ENCODE peak calls at places on chromosome 9, in nine cellular contexts. F is aorta, D is spleen, A is fibroblast of mammary gland, B is AG09309, Y is fibroblast of lung, N is IMR-90, S is foreskin fibroblast, U is dorsolateral prefrontal cortex. Q is an unnamed sample.

GRCh38 chr9:734831-735511 is 106.5 kb upstream of the DMRT1 start:
- DNase-seq in U (peak), S (peak), Y (peak), B (peak), F (peak), D (no peak), N (peak), A (peak), Q (no peak)

GRCh38 chr9:136882109-136882946 is 4.0 kb upstream of the TRAF2 start:
- DNase-seq in A (peak), S (peak), U (no peak), F (peak), Y (peak), B (peak), N (peak), D (peak), Q (peak)

GRCh38 chr9:29861803-29862202 is 2288.5 kb upstream of the C9orf72 start:
- DNase-seq in D (no peak), U (no peak), N (no peak), Y (no peak), S (no peak), A (no peak), B (no peak), F (no peak), Q (no peak)

GRCh38 chr9:134222018-134222573 is 57.7 kb upstream of the RNU6ATAC start:
- DNase-seq in U (no peak), N (no peak), B (no peak), F (peak), D (peak), Y (no peak), A (no peak), S (no peak), Q (no peak)

GRCh38 chr9:87324613-87325194 is 173.0 kb upstream of the DAPK1 start:
- DNase-seq in S (peak), F (no peak), B (no peak), N (peak), U (no peak), D (no peak), Y (peak), A (peak), Q (peak)

GRCh38 chr9:37705787-37706186 is 47.8 kb upstream of the TRMT10B start:
- DNase-seq in Y (no peak), S (no peak), A (no peak), U (no peak), B (no peak), F (no peak), D (no peak), N (no peak), Q (no peak)

GRCh38 chr9:135565636-135566035 is 4.1 kb downstream of the PAEP start:
- DNase-seq in N (no peak), A (no peak), S (no peak), F (peak), B (no peak), Y (no peak), D (no peak), U (peak), Q (no peak)

GRCh38 chr9:91727316-91727861 is 222.6 kb downstream of the ROR2 start:
- DNase-seq in Y (peak), N (peak), F (no peak), B (no peak), S (peak), D (no peak), A (peak), U (no peak), Q (peak)

GRCh38 chr9:1726993-1727759 is 288.0 kb upstream of the SMARCA2 start:
- DNase-seq in B (no peak), N (no peak), Y (no peak), D (no peak), A (no peak), F (no peak), U (no peak), S (no peak), Q (peak)

GRCh38 chr9:116087246-116087645 is 66.3 kb upstream of the PAPPA start:
- DNase-seq in U (no peak), F (no peak), S (peak), Y (peak), A (peak), B (no peak), N (peak), D (no peak), Q (peak)

GRCh38 chr9:137240321-137240840 is 706 bp upstream of the TUBB4B start:
- DNase-seq in B (no peak), D (no peak), F (peak), S (peak), U (peak), N (peak), A (peak), Y (peak), Q (peak)

GRCh38 chr9:42388146-42388690 is 204.8 kb downstream of the SPATA31A6 start:
- DNase-seq in D (no peak), F (no peak), U (no peak), Y (no peak), A (peak), B (no peak), S (no peak), N (no peak), Q (peak)

GRCh38 chr9:80885894-80886293 is 803.5 kb downstream of the TLE1 start:
- DNase-seq in B (no peak), A (peak), F (no peak), D (no peak), Y (no peak), N (no peak), S (no peak), U (peak), Q (peak)

GRCh38 chr9:13598738-13599137 is 319.2 kb upstream of the MPDZ start:
- DNase-seq in F (no peak), S (no peak), Y (peak), N (no peak), D (no peak), U (no peak), A (no peak), B (no peak), Q (no peak)

GRCh38 chr9:96173640-96174039 is 128.3 kb downstream of the HSD17B3 start:
- DNase-seq in F (no peak), U (no peak), D (no peak), B (no peak), A (no peak), S (no peak), Y (no peak), N (no peak), Q (no peak)

GRCh38 chr9:131697097-131697496 is 42.8 kb downstream of the RAPGEF1 start:
- DNase-seq in F (no peak), D (no peak), B (no peak), N (peak), U (no peak), A (peak), S (no peak), Y (peak), Q (no peak)

GRCh38 chr9:13688990-13689600 is 409.6 kb upstream of the MPDZ start:
- DNase-seq in U (no peak), F (no peak), A (peak), Y (peak), N (no peak), D (no peak), B (no peak), S (no peak), Q (no peak)

GRCh38 chr9:97749928-97750327 is 52.8 kb upstream of the XPA start:
- DNase-seq in F (no peak), D (no peak), A (no peak), B (no peak), N (no peak), Y (no peak), U (no peak), S (no peak), Q (no peak)

GRCh38 chr9:3855601-3856328 is 330.0 kb upstream of the RFX3 start:
- DNase-seq in N (no peak), S (no peak), B (no peak), U (no peak), D (no peak), Y (peak), A (no peak), F (no peak), Q (no peak)

GRCh38 chr9:70081120-70081495 is 37.5 kb downstream of the MAMDC2 start:
- DNase-seq in N (peak), D (no peak), B (no peak), A (peak), Y (peak), F (no peak), U (no peak), S (peak), Q (peak)

GRCh38 chr9:99582768-99583167 is 238.9 kb upstream of the NR4A3 start:
- DNase-seq in U (no peak), B (no peak), A (no peak), D (no peak), Y (no peak), N (no peak), F (no peak), S (no peak), Q (no peak)

GRCh38 chr9:86563350-86563749 is 209.1 kb upstream of the TUT7 start:
- DNase-seq in U (no peak), D (no peak), N (peak), S (peak), A (peak), F (no peak), B (peak), Y (peak), Q (no peak)

GRCh38 chr9:136337416-136338395 is 10.4 kb downstream of the GPSM1 start:
- DNase-seq in U (no peak), Y (no peak), D (no peak), B (no peak), A (no peak), N (no peak), F (no peak), S (no peak), Q (no peak)

GRCh38 chr9:91837982-91838731 is 111.9 kb downstream of the ROR2 start:
- DNase-seq in N (peak), A (peak), B (no peak), F (peak), D (peak), S (no peak), Y (peak), U (no peak), Q (no peak)

GRCh38 chr9:91489391-91489899 is 65.8 kb upstream of the NFIL3 start:
- DNase-seq in S (no peak), Y (peak), F (no peak), D (no peak), N (peak), A (peak), B (peak), U (no peak), Q (no peak)

GRCh38 chr9:110828148-110828730 is 159.6 kb downstream of the MUSK start:
- DNase-seq in D (no peak), U (no peak), A (peak), S (peak), Y (peak), N (peak), B (peak), F (no peak), Q (no peak)

GRCh38 chr9:133341369-133342082 is 5.5 kb upstream of the SURF6 start:
- DNase-seq in N (no peak), D (peak), B (no peak), A (no peak), S (no peak), Y (no peak), U (no peak), F (no peak), Q (peak)

GRCh38 chr9:95585824-95586223 is 69.1 kb upstream of the PTCH1 start:
- DNase-seq in N (no peak), D (no peak), U (no peak), Y (no peak), B (no peak), A (no peak), F (no peak), S (no peak), Q (peak)

GRCh38 chr9:108045851-108046250 is 556.3 kb upstream of the KLF4 start:
- DNase-seq in A (no peak), B (no peak), D (no peak), Y (no peak), S (no peak), U (no peak), F (no peak), N (no peak), Q (no peak)

GRCh38 chr9:13948037-13948436 is 365.9 kb downstream of the NFIB start:
- DNase-seq in A (no peak), Y (peak), F (no peak), U (no peak), B (no peak), D (no peak), S (no peak), N (no peak), Q (no peak)

GRCh38 chr9:14313951-14314423 is at the start of gene NFIB:
- DNase-seq in D (peak), Y (peak), B (no peak), N (peak), F (peak), S (peak), U (peak), A (peak), Q (no peak)

GRCh38 chr9:1400983-1401382 is 350.8 kb downstream of the DMRT2 start:
- DNase-seq in S (no peak), U (peak), F (no peak), N (no peak), A (no peak), Y (no peak), B (no peak), D (no peak), Q (peak)

GRCh38 chr9:120413121-120414048 is 166.6 kb downstream of the CDK5RAP2 start:
- DNase-seq in A (no peak), B (no peak), U (no peak), N (no peak), F (no peak), S (no peak), D (no peak), Y (no peak), Q (no peak)

GRCh38 chr9:97572196-97572891 is 60.8 kb downstream of the TSTD2 start:
- DNase-seq in Y (no peak), U (no peak), N (no peak), A (no peak), S (no peak), B (no peak), F (no peak), D (no peak), Q (no peak)

GRCh38 chr9:91991621-91992435 is 41.8 kb upstream of the ROR2 start:
- DNase-seq in A (peak), N (no peak), U (no peak), S (peak), B (no peak), F (no peak), Y (no peak), D (no peak), Q (no peak)

GRCh38 chr9:134381671-134382505 is 55.6 kb downstream of the RXRA start:
- DNase-seq in U (no peak), B (no peak), A (no peak), D (peak), S (no peak), Y (peak), F (no peak), N (no peak), Q (peak)

DNA sequence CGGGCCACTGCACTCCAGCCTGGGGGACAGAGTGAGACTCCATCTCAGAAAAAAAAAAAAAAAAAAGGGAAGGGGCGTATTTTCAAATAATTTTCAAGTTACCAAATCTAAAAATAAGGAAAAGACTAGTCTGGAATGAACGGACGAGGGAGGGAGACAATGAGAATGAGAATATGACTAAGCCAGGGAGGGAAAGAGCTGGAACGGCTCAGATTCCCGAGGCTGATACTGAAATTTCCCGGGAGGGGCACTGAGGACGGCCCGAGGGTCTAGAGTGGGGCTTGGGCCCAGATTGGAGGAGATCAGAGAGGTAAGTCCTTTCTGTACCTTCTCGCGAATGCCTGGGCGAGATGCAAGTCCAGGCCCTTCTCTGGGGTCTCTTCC is 3.4 kb upstream of the CCIN start:
- DNase-seq in B (no peak), Y (peak), N (peak), A (peak), D (no peak), U (no peak), F (no peak), S (peak), Q (no peak)
- H3K4me3 ChIP-seq in B (peak), Y (peak), N (peak), A (peak), D (no peak), U (peak), F (no peak), S (peak), Q (no peak)

DNA sequence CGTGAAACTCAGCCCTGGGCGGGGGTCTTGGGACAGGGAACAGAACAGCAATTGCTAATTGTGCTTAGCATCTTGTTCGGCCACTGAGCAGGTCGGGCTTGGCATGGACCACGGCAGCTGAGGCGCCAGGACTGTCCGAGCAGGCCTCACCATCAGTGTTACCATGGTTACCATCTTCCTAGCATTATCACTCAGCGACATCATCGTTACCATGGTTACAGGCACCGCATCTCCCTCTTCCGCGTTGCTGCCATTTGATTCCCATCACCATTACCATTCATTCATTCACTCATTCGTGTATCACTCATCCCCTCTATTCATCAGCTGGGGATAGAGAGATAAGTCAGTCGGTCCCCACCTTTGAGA is 81.0 kb upstream of the ZBTB43 start:
- DNase-seq in F (no peak), A (no peak), B (no peak), U (no peak), S (no peak), D (no peak), N (no peak), Y (peak), Q (no peak)
- H3K4me3 ChIP-seq in F (no peak), A (no peak), B (no peak), U (peak), S (no peak), D (peak), N (no peak), Y (no peak), Q (no peak)

GRCh38 chr9:130304643-130305042 is 39.1 kb downstream of the HMCN2 start:
- DNase-seq in Y (no peak), D (no peak), S (no peak), F (no peak), A (no peak), N (no peak), U (no peak), B (no peak), Q (no peak)
- H3K4me3 ChIP-seq in Y (no peak), D (no peak), S (no peak), F (no peak), A (no peak), N (no peak), U (no peak), B (no peak), Q (no peak)

GRCh38 chr9:114383866-114384231 is 3.9 kb downstream of the AKNA start:
- DNase-seq in D (peak), A (no peak), Y (no peak), B (no peak), N (no peak), F (no peak), S (no peak), U (no peak), Q (no peak)
- H3K4me3 ChIP-seq in D (peak), A (no peak), Y (no peak), B (no peak), N (no peak), F (no peak), S (no peak), U (no peak), Q (peak)

GRCh38 chr9:84669293-84670105 is at the start of gene NTRK2:
- DNase-seq in Y (peak), F (peak), U (peak), N (peak), B (no peak), S (no peak), A (peak), D (peak), Q (no peak)

GRCh38 chr9:84671651-84672467 is 2.3 kb downstream of the NTRK2 start:
- DNase-seq in F (no peak), Y (no peak), B (no peak), D (no peak), S (no peak), U (peak), A (no peak), N (no peak), Q (no peak)

GRCh38 chr9:84670106-84670800 is 724 bp downstream of the NTRK2 start:
- DNase-seq in N (no peak), A (no peak), F (peak), U (peak), Y (peak), S (no peak), B (no peak), D (peak), Q (no peak)

GRCh38 chr9:84669008-84669292 is 579 bp upstream of the NTRK2 start:
- DNase-seq in D (no peak), N (no peak), S (no peak), Y (no peak), F (no peak), B (no peak), A (no peak), U (no peak), Q (no peak)

GRCh38 chr9:84670801-84671153 is 1.2 kb downstream of the NTRK2 start:
- DNase-seq in D (no peak), B (no peak), S (no peak), F (no peak), Y (no peak), N (no peak), U (no peak), A (no peak), Q (no peak)
- H3K4me3 ChIP-seq in D (peak), B (no peak), S (no peak), F (no peak), Y (no peak), N (no peak), U (peak), A (no peak), Q (no peak)